ENCODE peak calls at places on chromosomes 6 and 20, in ten cellular contexts. A is GM03348; E is activated CD4-positive, alpha-beta T cell treated with anti-CD3 and anti-CD28 coated beads, Interleukin-2, amount 50 U/mL, for 4 hours; J is GM13977; Z is T-helper 2 cell; T is type B pancreatic cell; L is occipital lobe; Q is caudate nucleus; R is GM13976; H is mammary epithelial cell. Y is an unnamed sample.

GRCh38 chr6:108250240-108250866 is 10.5 kb downstream of the SNX3 start:
- DNase-seq in A (no peak), R (no peak), H (peak; percentile 5), L (no peak), Z (no peak), E (no peak), J (no peak), T (no peak), Q (no peak), Y (no peak)

GRCh38 chr6:170067257-170067656 is 223.6 kb downstream of the DLL1 start:
- DNase-seq in E (no peak), T (peak; percentile 54), L (no peak), Q (no peak), A (no peak), R (no peak), H (no peak), Z (no peak), J (no peak), Y (no peak)

GRCh38 chr6:55980627-55981211 is 105.3 kb upstream of the BMP5 start:
- DNase-seq in R (peak; percentile 36), H (peak; percentile 8), E (no peak), J (peak; percentile 24), A (peak; percentile 35), Q (no peak), L (no peak), Z (no peak), T (no peak), Y (no peak)

GRCh38 chr6:107690864-107691661 is 133.1 kb downstream of the SCML4 start:
- DNase-seq in Z (no peak), L (no peak), R (no peak), A (peak; percentile 72), T (no peak), H (no peak), J (no peak), Q (no peak), E (no peak), Y (no peak)

GRCh38 chr20:24952376-24953203 is 3.5 kb downstream of the CST7 start:
- DNase-seq in L (no peak), E (no peak), R (peak; percentile 11), T (peak; percentile 58), H (no peak), J (no peak), A (no peak), Q (no peak), Z (no peak), Y (no peak)

GRCh38 chr6:48449002-48449401 is 338.0 kb upstream of the PTCHD4 start:
- DNase-seq in Z (no peak), Q (no peak), R (no peak), A (no peak), L (no peak), H (peak; percentile 14), J (no peak), E (no peak), T (no peak), Y (no peak)

GRCh38 chr6:124393536-124393935 is 568.7 kb upstream of the RNF217 start:
- DNase-seq in A (no peak), R (no peak), H (peak; percentile 16), E (no peak), Q (no peak), J (no peak), T (no peak), Z (no peak), L (no peak), Y (no peak)

GRCh38 chr6:105452924-105453756 is 50.3 kb upstream of the PREP start:
- DNase-seq in J (peak; percentile 37), L (peak; percentile 14), E (peak; percentile 12), Z (peak; percentile 23), T (no peak), R (peak; percentile 44), A (no peak), Q (peak; percentile 1), H (no peak), Y (no peak)

GRCh38 chr20:58109126-58109880 is 119.2 kb downstream of the ANKRD60 start:
- DNase-seq in H (peak; percentile 84), E (no peak), R (no peak), T (no peak), Q (no peak), Z (no peak), J (no peak), A (peak; percentile 81), L (no peak), Y (no peak)

GRCh38 chr6:24919404-24919892 is 16.3 kb downstream of the RIPOR2 start:
- DNase-seq in E (no peak), A (no peak), T (no peak), J (no peak), Q (no peak), L (no peak), R (no peak), H (no peak), Z (no peak), Y (no peak)

GRCh38 chr6:43948527-43949450 is 178.5 kb downstream of the MRPL14 start:
- DNase-seq in H (no peak), T (peak; percentile 31), Q (no peak), J (no peak), L (no peak), E (no peak), A (no peak), R (no peak), Z (no peak), Y (no peak)

GRCh38 chr20:63955281-63955845 is 853 bp downstream of the UCKL1 start:
- DNase-seq in Q (peak; percentile 62), E (no peak), L (no peak), A (peak; percentile 78), T (no peak), Z (peak; percentile 27), R (peak; percentile 77), H (no peak), J (peak; percentile 78), Y (no peak)

GRCh38 chr6:7176208-7176607 is 68.4 kb downstream of the RREB1 start:
- DNase-seq in H (no peak), T (no peak), J (no peak), Z (no peak), E (no peak), Q (no peak), R (no peak), L (no peak), A (peak; percentile 35), Y (no peak)

GRCh38 chr6:38640216-38640909 is 634 bp upstream of the BTBD9 start:
- DNase-seq in H (peak; percentile 2), L (no peak), J (no peak), A (peak; percentile 13), Z (no peak), Q (no peak), T (no peak), E (no peak), R (no peak), Y (no peak)

GRCh38 chr6:36949636-36950035 is 4.9 kb upstream of the PI16 start:
- DNase-seq in R (no peak), J (no peak), E (no peak), T (no peak), H (peak; percentile 62), Q (no peak), L (no peak), A (no peak), Z (no peak), Y (no peak)

GRCh38 chr20:38405132-38405531 is 30.0 kb downstream of the SNHG17 start:
- DNase-seq in Q (no peak), L (no peak), T (no peak), J (no peak), R (no peak), A (no peak), Z (no peak), E (no peak), H (no peak), Y (no peak)

GRCh38 chr6:121857551-121857950 is 422.1 kb downstream of the GJA1 start:
- DNase-seq in L (no peak), A (no peak), T (no peak), H (peak; percentile 5), J (no peak), R (no peak), Z (no peak), E (no peak), Q (no peak), Y (no peak)

GRCh38 chr6:223763-224162 is 68.5 kb upstream of the DUSP22 start:
- DNase-seq in Z (no peak), T (no peak), L (no peak), E (no peak), R (no peak), Q (no peak), A (no peak), H (peak; percentile 61), J (no peak), Y (no peak)

Y was measured in substantia nigra.